ENCODE peak calls at places on chromosomes 12 and 14, in ten cellular contexts. U is OCI-LY7, X is epithelial cell of esophagus, A is MCF 10A, R is mucosa of descending colon, O is dorsolateral prefrontal cortex, H is tibial artery, D is tibial nerve, N is GM13976, Q is lower leg skin. Y is an unnamed sample.

GRCh38 chr14:69288001-69288771 is 28.2 kb downstream of the GALNT16 start:
- DNase-seq in U (no peak), X (no peak), A (peak; percentile 33), R (peak; percentile 28), O (no peak), H (peak; percentile 69), D (peak; percentile 43), N (no peak), Q (no peak), Y (no peak)

GRCh38 chr14:68518910-68519686 is 273.8 kb downstream of the ZFP36L1 start:
- DNase-seq in U (no peak), X (peak; percentile 53), A (peak; percentile 54), R (peak; percentile 41), O (no peak), H (no peak), D (no peak), N (no peak), Q (no peak), Y (no peak)

GRCh38 chr12:26845057-26845666 is 12.2 kb upstream of the ITPR2 start:
- DNase-seq in U (no peak), X (peak; percentile 46), A (peak; percentile 66), R (peak; percentile 87), O (no peak), H (peak; percentile 67), D (peak; percentile 60), N (no peak), Q (peak; percentile 40), Y (peak; percentile 26)

GRCh38 chr12:104602901-104603300 is 146.2 kb downstream of the CHST11 start:
- DNase-seq in U (no peak), X (peak; percentile 87), A (peak; percentile 83), R (no peak), O (no peak), H (no peak), D (no peak), N (no peak), Q (no peak), Y (no peak)

GRCh38 chr14:51331651-51332367 is 91.8 kb downstream of the TMX1 start:
- DNase-seq in U (no peak), X (no peak), A (no peak), R (no peak), O (no peak), H (no peak), D (no peak), N (no peak), Q (no peak), Y (peak; percentile 7)

GRCh38 chr12:104643093-104643646 is 186.4 kb downstream of the CHST11 start:
- DNase-seq in U (no peak), X (no peak), A (no peak), R (no peak), O (no peak), H (no peak), D (no peak), N (peak; percentile 53), Q (no peak), Y (no peak)

GRCh38 chr12:42944516-42944915 is 355.0 kb upstream of the PRICKLE1 start:
- DNase-seq in U (no peak), X (peak; percentile 82), A (peak; percentile 79), R (no peak), O (no peak), H (no peak), D (no peak), N (no peak), Q (no peak), Y (no peak)

GRCh38 chr12:107322063-107322462 is 228.7 kb upstream of the CRY1 start:
- DNase-seq in U (no peak), X (no peak), A (no peak), R (no peak), O (no peak), H (no peak), D (no peak), N (no peak), Q (no peak), Y (peak; percentile 81)

GRCh38 chr12:131194166-131194565 is 240.5 kb downstream of the ADGRD1 start:
- DNase-seq in U (peak; percentile 34), X (no peak), A (no peak), R (no peak), O (no peak), H (no peak), D (no peak), N (no peak), Q (no peak), Y (peak; percentile 33)

GRCh38 chr12:27901959-27902358 is 70.6 kb downstream of the PTHLH start:
- DNase-seq in U (no peak), X (no peak), A (peak; percentile 3), R (no peak), O (no peak), H (no peak), D (no peak), N (no peak), Q (no peak), Y (no peak)

GRCh38 chr12:28710882-28711281 is 438.2 kb upstream of the FAR2 start:
- DNase-seq in U (no peak), X (peak; percentile 66), A (peak; percentile 7), R (no peak), O (no peak), H (no peak), D (no peak), N (no peak), Q (no peak), Y (no peak)

GRCh38 chr14:22641851-22642250 is 2.3 kb downstream of the OR6J1 start:
- DNase-seq in U (no peak), X (no peak), A (peak; percentile 28), R (peak; percentile 23), O (no peak), H (no peak), D (no peak), N (no peak), Q (no peak), Y (no peak)

GRCh38 chr12:91785655-91786489 is 359.8 kb downstream of the BTG1 start:
- DNase-seq in U (no peak), X (no peak), A (no peak), R (no peak), O (no peak), H (no peak), D (no peak), N (no peak), Q (no peak), Y (peak; percentile 15)

GRCh38 chr12:10720974-10721565 is 2.1 kb downstream of the YBX3 start:
- DNase-seq in U (no peak), X (no peak), A (no peak), R (no peak), O (no peak), H (no peak), D (no peak), N (no peak), Q (no peak), Y (no peak)

GRCh38 chr12:113940357-113940756 is 25.8 kb downstream of the RBM19 start:
- DNase-seq in U (no peak), X (no peak), A (no peak), R (no peak), O (no peak), H (no peak), D (no peak), N (no peak), Q (no peak), Y (no peak)

GRCh38 chr12:62533087-62533754 is 66.6 kb downstream of the MON2 start:
- DNase-seq in U (no peak), X (no peak), A (no peak), R (no peak), O (no peak), H (no peak), D (no peak), N (no peak), Q (no peak), Y (no peak)

DNA sequence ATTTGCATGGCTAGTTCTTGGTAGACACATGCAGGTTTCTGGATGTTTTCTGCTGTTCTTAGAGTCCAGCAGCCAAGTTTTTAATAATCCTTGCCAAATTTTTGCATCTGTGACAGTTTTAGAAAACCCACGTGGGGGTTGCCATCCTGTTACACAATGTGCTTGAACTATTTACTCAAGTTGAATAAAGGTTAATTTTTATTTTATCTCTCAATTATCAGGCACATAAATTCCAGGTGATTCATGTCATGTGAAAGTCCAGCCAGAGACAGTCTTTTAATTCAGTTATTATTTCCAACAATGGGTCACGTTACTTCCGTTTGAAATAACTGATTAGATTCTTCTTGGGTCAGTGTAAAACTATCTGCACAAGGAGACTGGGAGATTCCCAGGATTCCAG is 15.7 kb downstream of the MYRFL start:
- DNase-seq in U (peak; percentile 17), X (no peak), A (no peak), R (no peak), O (no peak), H (no peak), D (no peak), N (no peak), Q (no peak), Y (no peak)
- TF ChIP-seq CTCF in U (no peak), X (no peak), A (no peak), R (no peak), O (no peak), H (no peak), D (no peak), N (no peak), Q (no peak), Y (no peak)

DNA sequence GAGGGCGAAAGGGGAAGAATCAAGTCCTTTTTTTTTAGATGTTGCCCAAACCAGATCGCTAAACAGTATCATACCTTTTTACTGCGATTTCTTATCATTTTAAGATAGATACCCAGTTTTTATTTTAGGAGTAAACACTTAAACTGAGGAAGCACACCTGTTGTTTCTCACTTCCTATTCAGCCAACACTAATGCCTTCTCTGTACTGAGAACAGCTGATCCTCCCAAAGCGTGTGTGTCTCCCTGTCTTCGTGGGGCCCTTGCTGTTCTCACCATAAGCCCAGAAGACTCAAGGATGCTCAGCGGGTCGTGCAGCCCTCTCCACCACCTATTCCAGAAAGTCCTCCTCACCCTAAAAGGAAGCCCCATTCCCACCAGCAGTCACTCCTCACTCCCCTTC is 14.8 kb downstream of the PPP2R5C start:
- DNase-seq in U (peak; percentile 79), X (no peak), A (no peak), R (no peak), O (no peak), H (no peak), D (no peak), N (peak; percentile 53), Q (no peak), Y (no peak)
- TF ChIP-seq CTCF in U (peak; percentile 37), X (no peak), A (no peak), R (no peak), O (no peak), H (no peak), D (no peak), N (no peak), Q (no peak), Y (no peak)

DNA sequence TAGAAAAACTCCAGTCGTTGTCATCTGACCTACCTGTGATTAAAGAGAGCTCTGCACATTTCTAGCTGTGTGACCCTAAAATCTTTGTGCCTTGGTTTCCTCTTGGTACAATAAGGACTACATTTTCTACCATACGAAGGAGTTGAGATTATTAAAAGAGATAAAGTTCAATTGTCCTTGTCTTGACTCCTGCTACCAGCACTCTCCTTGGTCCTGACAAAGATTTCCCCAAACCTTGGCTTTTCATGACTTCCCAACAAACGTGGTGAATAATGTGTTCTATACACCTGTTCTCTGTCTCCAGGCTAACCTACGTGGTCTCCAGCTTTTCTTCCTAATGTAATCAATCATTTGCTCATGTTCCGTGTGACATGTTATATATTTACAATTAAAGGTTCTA is 223.5 kb downstream of the MSRB3 start:
- DNase-seq in U (no peak), X (no peak), A (no peak), R (no peak), O (no peak), H (no peak), D (no peak), N (no peak), Q (no peak), Y (no peak)
- TF ChIP-seq CTCF in U (no peak), X (no peak), A (no peak), R (no peak), O (no peak), H (no peak), D (no peak), N (no peak), Q (no peak), Y (no peak)

GRCh38 chr14:32405856-32406255 is 76.8 kb downstream of the AKAP6 start:
- DNase-seq in U (no peak), X (no peak), A (no peak), R (no peak), O (no peak), H (no peak), D (no peak), N (no peak), Q (no peak), Y (no peak)
- TF ChIP-seq CTCF in U (no peak), X (peak; percentile 27), A (no peak), R (no peak), O (no peak), H (no peak), D (no peak), N (no peak), Q (no peak), Y (no peak)